ENCODE peak calls at places on chromosome 11, in ten cellular contexts. F is progenitor cell of endocrine pancreas; Q is stimulated activated naive CD8-positive, alpha-beta T cell treated with anti-CD3 and anti-CD28 coated beads, Interleukin-15, Interleukin-2, amounts not matched to agents 100 U/mL and 50 U/mL, for 24 hours; U is activated CD4-positive, alpha-beta T cell treated with anti-CD3 and anti-CD28 coated beads for 24 hours; P is stimulated activated CD4-positive, alpha-beta T cell treated with anti-CD3 and anti-CD28 coated beads, Interleukin-1b, Interleukin-23, amount 100 ng/mL, for 24 hours; E is iPS-NIHi11; S is cardiac septum; X is HuH-7; J is cardiac fibroblast; K is neural progenitor cell. G is an unnamed sample.

GRCh38 chr11:7422544-7423331 is 62.6 kb upstream of the OLFML1 start:
- DNase-seq in U (no peak), F (no peak), P (no peak), J (no peak), Q (no peak), S (no peak), X (no peak), K (no peak), E (no peak), G (no peak)

GRCh38 chr11:99325807-99326206 is 305.1 kb downstream of the CNTN5 start:
- DNase-seq in K (no peak), S (no peak), E (no peak), P (no peak), J (peak), Q (no peak), F (no peak), U (no peak), X (no peak), G (no peak)

GRCh38 chr11:17547932-17548331 is 873 bp downstream of the OTOG start:
- DNase-seq in E (peak), S (peak), J (no peak), X (no peak), K (no peak), F (no peak), P (no peak), Q (no peak), U (no peak), G (no peak)

GRCh38 chr11:129972596-129972995 is 30.0 kb downstream of the PRDM10 start:
- DNase-seq in X (no peak), U (no peak), P (no peak), Q (no peak), E (no peak), F (no peak), S (no peak), J (no peak), K (peak), G (no peak)

GRCh38 chr11:117564321-117564720 is 232.7 kb downstream of the DSCAML1 start:
- DNase-seq in K (no peak), J (no peak), X (no peak), F (no peak), P (no peak), S (no peak), Q (no peak), E (no peak), U (no peak), G (no peak)

GRCh38 chr11:64864473-64865285 is 13.7 kb downstream of the EHD1 start:
- DNase-seq in S (no peak), J (peak), E (peak), K (peak), Q (peak), P (no peak), U (no peak), F (no peak), X (no peak), G (peak)

GRCh38 chr11:120578591-120579154 is 67.1 kb downstream of the GRIK4 start:
- DNase-seq in F (no peak), S (peak), Q (no peak), U (no peak), P (no peak), E (no peak), X (no peak), J (no peak), K (no peak), G (no peak)

GRCh38 chr11:73384871-73385692 is 8.9 kb downstream of the RELT start:
- DNase-seq in Q (peak), X (no peak), F (no peak), K (no peak), S (peak), U (no peak), E (no peak), J (no peak), P (no peak), G (no peak)

GRCh38 chr11:113644605-113645004 is 61.5 kb downstream of the TMPRSS5 start:
- DNase-seq in Q (no peak), P (no peak), J (no peak), E (no peak), U (no peak), K (no peak), S (no peak), X (no peak), F (no peak), G (no peak)

GRCh38 chr11:13446444-13446843 is 16.6 kb downstream of the BTBD10 start:
- DNase-seq in Q (no peak), F (no peak), U (no peak), E (no peak), P (no peak), X (no peak), J (peak), K (no peak), S (no peak), G (peak)

GRCh38 chr11:1745701-1746320 is 4.6 kb downstream of the IFITM10 start:
- DNase-seq in J (no peak), Q (no peak), K (no peak), P (no peak), E (no peak), U (no peak), X (no peak), F (no peak), S (peak), G (no peak)

GRCh38 chr11:35083181-35084061 is 55.5 kb upstream of the CD44 start:
- DNase-seq in J (peak), S (peak), E (peak), K (peak), P (no peak), X (no peak), U (peak), F (no peak), Q (peak), G (peak)

GRCh38 chr11:100774132-100774531 is 87.0 kb downstream of the ARHGAP42 start:
- DNase-seq in Q (no peak), P (no peak), E (no peak), J (no peak), K (no peak), S (no peak), F (no peak), X (no peak), U (no peak), G (no peak)

GRCh38 chr11:34904421-34904950 is 11.7 kb downstream of the APIP start:
- DNase-seq in P (no peak), Q (no peak), J (peak), K (no peak), X (no peak), E (no peak), S (no peak), F (no peak), U (no peak), G (no peak)

GRCh38 chr11:29161216-29161615 is 855.6 kb downstream of the KCNA4 start:
- DNase-seq in K (no peak), P (no peak), U (no peak), J (peak), S (no peak), Q (no peak), E (no peak), X (no peak), F (no peak), G (peak)

GRCh38 chr11:70270877-70271634 is 566 bp downstream of the PPFIA1 start:
- DNase-seq in J (peak), S (peak), F (peak), E (peak), K (peak), Q (peak), P (peak), U (peak), X (peak), G (peak)

GRCh38 chr11:86486261-86487030 is 111.8 kb downstream of the CCDC81 start:
- DNase-seq in U (no peak), E (no peak), Q (peak), X (no peak), J (no peak), K (no peak), S (no peak), P (no peak), F (no peak), G (no peak)

GRCh38 chr11:108556019-108556418 is 37.5 kb downstream of the EXPH5 start:
- DNase-seq in K (no peak), S (no peak), E (no peak), Q (no peak), X (no peak), U (no peak), J (no peak), F (no peak), P (no peak), G (no peak)

GRCh38 chr11:69630009-69630870 is 10.7 kb upstream of the CCND1 start:
- DNase-seq in X (no peak), U (no peak), F (no peak), J (peak), K (no peak), E (no peak), S (no peak), P (no peak), Q (no peak), G (peak)

GRCh38 chr11:71447791-71448256 is 369 bp downstream of the DHCR7 start:
- DNase-seq in P (no peak), K (peak), E (peak), U (no peak), S (no peak), Q (peak), F (no peak), X (peak), J (no peak), G (no peak)

GRCh38 chr11:8812438-8812837 is 98.6 kb upstream of the AKIP1 start:
- DNase-seq in F (no peak), S (no peak), J (peak), P (no peak), K (no peak), E (no peak), Q (no peak), U (no peak), X (no peak), G (no peak)

GRCh38 chr11:119513141-119513805 is 90.3 kb upstream of the THY1 start:
- DNase-seq in P (no peak), J (no peak), U (no peak), Q (no peak), X (no peak), F (no peak), E (no peak), S (no peak), K (no peak), G (no peak)

GRCh38 chr11:83044958-83045712 is 26.6 kb downstream of the RAB30 start:
- DNase-seq in U (no peak), J (peak), X (no peak), F (no peak), K (no peak), P (no peak), Q (no peak), E (no peak), S (no peak), G (peak)

GRCh38 chr11:1554981-1555712 is 16.9 kb downstream of the DUSP8 start:
- DNase-seq in S (peak), Q (no peak), F (no peak), K (no peak), U (no peak), J (no peak), E (no peak), X (no peak), P (no peak), G (no peak)

GRCh38 chr11:29989181-29989580 is 27.6 kb downstream of the KCNA4 start:
- DNase-seq in P (no peak), X (no peak), S (no peak), F (no peak), U (no peak), K (no peak), J (no peak), E (no peak), Q (no peak), G (no peak)

GRCh38 chr11:105000167-105000566 is 22.8 kb downstream of the CASP5 start:
- DNase-seq in P (no peak), Q (peak), K (peak), S (no peak), J (peak), E (peak), X (no peak), F (no peak), U (no peak), G (no peak)

GRCh38 chr11:32034149-32034548 is 56.7 kb upstream of the RCN1 start:
- DNase-seq in S (no peak), U (no peak), X (no peak), P (no peak), E (no peak), Q (no peak), K (no peak), J (peak), F (no peak), G (peak)

G was measured in HFFc6.